ENCODE peak calls at places on chromosomes 7 and 10, in eight cellular contexts. P is SK-N-SH, E is spleen, F is IMR-90, T is fibroblast of lung, Y is Calu3, K is NCI-H1092 treated with DMSO at 0.1 percent for 48 hours, S is ELR. U is an unnamed sample.

GRCh38 chr7:44095781-44096180 is 8.4 kb upstream of the AEBP1 start:
- DNase-seq in S (no peak), P (no peak), K (no peak), E (no peak), F (no peak), T (no peak), Y (no peak), U (no peak)

GRCh38 chr10:88800152-88801125 is 2.1 kb upstream of the LIPM start:
- DNase-seq in F (peak; percentile 72), E (no peak), K (no peak), T (peak; percentile 92), P (no peak), S (no peak), Y (no peak), U (peak; percentile 72)

GRCh38 chr10:14510346-14510745 is 179.6 kb upstream of the FRMD4A start:
- DNase-seq in E (no peak), T (no peak), K (no peak), Y (no peak), S (no peak), P (no peak), F (no peak), U (no peak)

GRCh38 chr10:8365935-8366911 is 311.7 kb downstream of the GATA3 start:
- DNase-seq in K (no peak), P (no peak), T (peak; percentile 99), E (no peak), S (peak; percentile 42), F (peak; percentile 81), Y (peak; percentile 89), U (peak; percentile 15)

GRCh38 chr10:122140941-122141623 is 130.0 kb upstream of the BTBD16 start:
- DNase-seq in E (no peak), P (no peak), F (peak; percentile 94), K (no peak), Y (peak; percentile 52), S (peak; percentile 98), T (peak; percentile 92), U (peak; percentile 97)

GRCh38 chr7:99927536-99927935 is 1.9 kb downstream of the GJC3 start:
- DNase-seq in Y (no peak), T (no peak), P (no peak), E (no peak), F (no peak), K (no peak), S (no peak), U (no peak)

GRCh38 chr10:79116801-79117723 is 48.3 kb downstream of the ZMIZ1 start:
- DNase-seq in Y (no peak), P (no peak), F (peak; percentile 77), T (peak; percentile 56), E (peak; percentile 76), K (no peak), S (no peak), U (peak; percentile 70)

GRCh38 chr7:98372993-98373392 is 27.9 kb downstream of the BAIAP2L1 start:
- DNase-seq in Y (no peak), P (no peak), K (no peak), F (peak; percentile 81), S (peak; percentile 69), E (no peak), T (peak; percentile 95), U (peak; percentile 64)

GRCh38 chr10:49360271-49361177 is 35.4 kb downstream of the DRGX start:
- DNase-seq in S (peak; percentile 14), P (peak; percentile 84), T (no peak), K (peak; percentile 19), F (no peak), E (no peak), Y (no peak), U (no peak)

GRCh38 chr10:131702521-131703356 is 198.1 kb upstream of the PPP2R2D start:
- DNase-seq in F (no peak), S (no peak), K (no peak), P (peak; percentile 4), T (no peak), E (peak; percentile 45), Y (no peak), U (no peak)

GRCh38 chr7:45151131-45151684 is 6.4 kb upstream of the RAMP3 start:
- DNase-seq in P (no peak), F (no peak), S (no peak), K (no peak), T (no peak), Y (no peak), E (peak; percentile 56), U (no peak)

GRCh38 chr10:17981766-17982380 is 30.2 kb downstream of the SLC39A12 start:
- DNase-seq in P (no peak), Y (no peak), T (peak; percentile 91), E (no peak), S (peak; percentile 94), F (peak; percentile 93), K (no peak), U (peak; percentile 91)

GRCh38 chr7:77450613-77451012 is 34.5 kb upstream of the GSAP start:
- DNase-seq in K (no peak), P (no peak), E (no peak), Y (no peak), S (no peak), T (no peak), F (no peak), U (no peak)

GRCh38 chr7:5779108-5779507 is 2.4 kb downstream of the RNF216 start:
- DNase-seq in K (no peak), P (no peak), Y (no peak), E (no peak), S (no peak), F (no peak), T (no peak), U (no peak)

GRCh38 chr7:10239643-10240345 is 733.9 kb upstream of the PHF14 start:
- DNase-seq in K (peak; percentile 43), F (no peak), S (no peak), Y (no peak), E (no peak), P (no peak), T (peak; percentile 20), U (no peak)

GRCh38 chr10:99534939-99535763 is 2.4 kb downstream of the NKX2-3 start:
- DNase-seq in E (no peak), K (no peak), P (peak; percentile 66), T (no peak), F (no peak), Y (no peak), S (peak; percentile 53), U (peak; percentile 51)

GRCh38 chr7:139682136-139683013 is 95.4 kb downstream of the HIPK2 start:
- DNase-seq in P (no peak), Y (no peak), F (peak; percentile 92), T (peak; percentile 82), E (no peak), K (no peak), S (peak; percentile 93), U (peak; percentile 94)

GRCh38 chr7:40922316-40922670 is 780.6 kb downstream of the INHBA start:
- DNase-seq in P (no peak), S (peak; percentile 91), F (peak; percentile 73), E (no peak), Y (no peak), K (no peak), T (peak; percentile 84), U (peak; percentile 97)

GRCh38 chr10:24706479-24707118 is 17.1 kb downstream of the ARHGAP21 start:
- DNase-seq in Y (peak; percentile 40), T (peak; percentile 96), F (peak; percentile 98), E (no peak), P (peak; percentile 42), K (no peak), S (peak; percentile 95), U (peak; percentile 98)

U was measured in GM23248.